ENCODE peak calls at places on chromosome X, in nine cellular contexts. V is heart right ventricle, T is transverse colon, J is A673, S is foreskin fibroblast, U is fibroblast of lung, W is ascending aorta, E is breast epithelium, B is osteoblast. C is an unnamed sample.

GRCh38 chrX:97854071-97854470 is 970.4 kb downstream of the RPA4 start:
- DNase-seq in E (no peak), S (no peak), T (no peak), B (peak), V (no peak), W (no peak), U (no peak), J (no peak), C (no peak)

GRCh38 chrX:25427873-25428555 is 412.2 kb upstream of the ARX start:
- DNase-seq in S (no peak), T (no peak), U (no peak), E (no peak), W (no peak), J (peak), V (no peak), B (no peak), C (peak)

GRCh38 chrX:108126661-108127060 is 35.1 kb downstream of the ATG4A start:
- DNase-seq in E (no peak), S (peak), J (no peak), U (no peak), V (no peak), B (no peak), W (no peak), T (no peak), C (no peak)

GRCh38 chrX:20271186-20271585 is 4.5 kb upstream of the RPS6KA3 start:
- DNase-seq in E (no peak), B (no peak), T (no peak), W (no peak), S (no peak), V (no peak), J (no peak), U (no peak), C (no peak)

GRCh38 chrX:11059923-11060322 is 51.2 kb upstream of the HCCS start:
- DNase-seq in J (no peak), T (no peak), W (no peak), B (peak), U (peak), S (peak), V (no peak), E (no peak), C (no peak)

GRCh38 chrX:51899741-51900140 is 6.3 kb downstream of the MAGED1 start:
- DNase-seq in V (no peak), E (no peak), S (peak), J (no peak), U (peak), W (no peak), T (no peak), B (peak), C (no peak)

GRCh38 chrX:15816886-15817285 is 26.6 kb downstream of the ZRSR2 start:
- DNase-seq in E (no peak), T (no peak), B (no peak), W (no peak), V (no peak), J (no peak), U (peak), S (no peak), C (peak)

GRCh38 chrX:136608295-136608933 is 39.5 kb upstream of the CD40LG start:
- DNase-seq in E (peak), B (peak), W (no peak), U (peak), T (peak), V (peak), S (peak), J (peak), C (peak)

GRCh38 chrX:105698386-105698785 is 124.0 kb upstream of the NRK start:
- DNase-seq in U (no peak), V (no peak), W (no peak), S (peak), E (no peak), J (no peak), T (no peak), B (no peak), C (no peak)

GRCh38 chrX:53249387-53250042 is 24.5 kb upstream of the KDM5C start:
- DNase-seq in B (no peak), S (no peak), E (no peak), V (no peak), T (no peak), U (no peak), J (no peak), W (no peak), C (no peak)

DNA sequence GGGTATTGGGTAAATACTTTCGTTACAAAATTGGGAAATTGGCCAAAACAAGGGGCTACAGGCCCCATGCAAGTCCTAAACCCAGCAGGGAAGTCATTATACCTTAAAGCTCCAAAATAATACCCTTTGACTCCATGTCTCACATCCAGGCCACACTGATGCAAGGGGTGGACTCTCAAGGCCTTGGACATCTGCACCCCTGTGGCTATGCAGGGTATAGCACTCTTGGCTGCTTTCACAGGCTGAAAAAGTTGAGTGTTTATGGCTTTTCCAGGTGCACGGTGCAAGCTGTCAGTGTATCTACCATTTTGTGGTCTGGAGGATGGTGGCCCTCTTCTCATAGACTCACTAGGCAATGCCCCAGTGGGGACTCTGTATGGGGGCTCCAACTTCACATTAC is 326.5 kb downstream of the TEX13C start:
- DNase-seq in W (no peak), E (no peak), U (no peak), B (no peak), J (peak), T (no peak), S (no peak), V (no peak), C (peak)
- TF ChIP-seq CTCF in W (no peak), E (no peak), U (no peak), B (no peak), J (peak), T (no peak), S (no peak), V (no peak), C (peak)

GRCh38 chrX:119686087-119686639 is 6.8 kb downstream of the SEPTIN6 start:
- DNase-seq in W (no peak), V (no peak), S (peak), J (peak), B (no peak), U (no peak), E (no peak), T (peak), C (peak)
- H3K4me3 ChIP-seq in W (no peak), V (peak), S (no peak), J (no peak), B (no peak), U (no peak), E (peak), T (no peak), C (peak)

GRCh38 chrX:154980330-154981115 is 42.0 kb downstream of the F8 start:
- DNase-seq in S (peak), V (peak), T (peak), E (peak), J (peak), W (peak), U (peak), B (peak), C (peak)
- TF ChIP-seq CTCF in S (peak), V (peak), T (peak), E (peak), J (peak), W (peak), U (peak), B (peak), C (peak)

GRCh38 chrX:71106427-71106826 is at the start of gene CXorf65:
- DNase-seq in W (no peak), V (no peak), J (no peak), B (no peak), U (no peak), E (no peak), S (no peak), T (no peak), C (peak)
- H3K4me3 ChIP-seq in W (no peak), V (no peak), J (no peak), B (no peak), U (no peak), E (no peak), S (no peak), T (no peak), C (peak)

DNA sequence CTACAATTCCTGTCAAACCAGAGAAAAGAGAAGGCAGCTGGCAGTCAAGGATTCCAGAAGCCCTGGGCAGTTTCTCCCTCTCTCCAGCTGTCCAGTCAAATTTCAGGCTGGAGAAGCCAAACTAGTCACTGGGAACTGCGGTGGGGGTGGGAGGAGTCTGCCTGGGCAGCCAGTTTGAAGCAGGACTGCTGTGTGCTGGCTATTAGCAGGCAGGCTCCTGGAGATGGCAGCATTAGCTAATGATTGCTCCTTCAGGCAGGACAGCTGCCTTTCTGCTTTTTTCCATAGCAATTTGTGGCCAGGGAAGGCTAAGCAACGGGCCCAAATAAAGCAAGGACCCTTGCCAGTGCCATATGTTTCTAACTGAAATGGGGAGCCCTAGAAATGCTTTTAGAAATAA is 44.7 kb upstream of the FGF13 start:
- DNase-seq in U (peak), E (no peak), J (peak), T (no peak), B (peak), S (peak), W (no peak), V (peak), C (peak)
- TF ChIP-seq CTCF in U (peak), E (no peak), J (peak), T (no peak), B (no peak), S (no peak), W (peak), V (peak), C (no peak)

DNA sequence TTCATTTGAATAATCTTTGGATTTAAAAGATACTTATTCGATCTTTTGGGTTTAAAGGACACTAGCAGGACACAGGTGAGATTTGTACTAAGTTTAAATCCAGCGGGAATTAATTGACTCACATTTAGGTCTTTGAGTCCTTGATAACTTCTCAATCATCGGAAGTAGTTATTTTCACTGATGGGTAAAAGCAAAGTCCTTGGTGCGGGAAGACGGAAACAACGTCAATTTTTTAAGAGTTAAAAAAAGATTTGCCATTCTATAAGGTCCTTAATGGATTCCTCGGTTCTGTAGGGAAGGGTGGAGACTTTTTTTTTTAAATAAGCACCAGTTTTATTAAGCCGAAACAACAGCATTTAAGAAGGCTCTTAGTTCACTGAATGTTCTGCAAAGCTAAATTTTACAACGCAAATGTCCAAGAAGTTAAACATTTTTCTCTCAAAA is 2.9 kb downstream of the TMSB4X start:
- DNase-seq in S (peak), W (no peak), U (no peak), E (no peak), B (peak), T (no peak), V (no peak), J (no peak), C (no peak)
- H3K4me3 ChIP-seq in S (peak), W (peak), U (peak), E (peak), B (peak), T (no peak), V (peak), J (no peak), C (peak)